ENCODE peak calls at places on chromosomes 4 and X, in nine cellular contexts. E is activated CD8-positive, alpha-beta memory T cell treated with anti-CD3 and anti-CD28 coated beads for 1 hour; D is fibroblast of the conjunctiva; P is spleen; L is NCI-H2227 treated with DMSO at 0.1 percent for 48 hours; I is ascending aorta; N is C1 segment of cervical spinal cord; O is kidney; R is dorsolateral prefrontal cortex. S is an unnamed sample.

GRCh38 chr4:8176547-8177399 is 18.2 kb upstream of the ABLIM2 start:
- DNase-seq in P (peak), O (no peak), D (peak), L (no peak), E (no peak), R (no peak), N (no peak), I (no peak), S (no peak)

GRCh38 chr4:54149323-54149722 is 49.4 kb downstream of the GSX2 start:
- DNase-seq in R (no peak), D (no peak), N (no peak), P (no peak), I (no peak), E (no peak), L (no peak), O (no peak), S (no peak)

GRCh38 chrX:150028692-150029091 is 90.4 kb upstream of the EOLA2 start:
- DNase-seq in L (no peak), R (no peak), N (no peak), O (no peak), E (no peak), I (no peak), D (no peak), P (no peak), S (no peak)

GRCh38 chrX:46953137-46953527 is 40.9 kb downstream of the JADE3 start:
- DNase-seq in I (no peak), E (no peak), O (no peak), N (no peak), P (no peak), L (no peak), D (no peak), R (no peak), S (no peak)

GRCh38 chr4:162683659-162684370 is 482.9 kb downstream of the NAF1 start:
- DNase-seq in O (no peak), N (no peak), I (no peak), P (no peak), D (no peak), L (no peak), R (no peak), E (no peak), S (no peak)

GRCh38 chr4:118076958-118077766 is 42.9 kb downstream of the NDST3 start:
- DNase-seq in I (no peak), O (no peak), E (no peak), D (peak), L (no peak), P (no peak), N (no peak), R (no peak), S (peak)

GRCh38 chrX:20712811-20713210 is 446.1 kb upstream of the RPS6KA3 start:
- DNase-seq in I (no peak), N (no peak), R (no peak), L (no peak), P (no peak), E (no peak), D (no peak), O (no peak), S (no peak)

GRCh38 chr4:1234296-1234695 is 14.6 kb downstream of the CTBP1 start:
- DNase-seq in I (no peak), E (no peak), D (no peak), R (no peak), L (no peak), P (peak), O (peak), N (no peak), S (no peak)

GRCh38 chr4:101835121-101835904 is 44.8 kb downstream of the BANK1 start:
- DNase-seq in D (peak), E (no peak), P (no peak), L (no peak), N (no peak), R (no peak), O (no peak), I (no peak), S (no peak)

GRCh38 chr4:1328267-1329155 is 18.5 kb upstream of the UVSSA start:
- DNase-seq in R (no peak), O (peak), N (no peak), P (peak), L (no peak), I (no peak), D (no peak), E (no peak), S (no peak)

GRCh38 chr4:150826302-150826701 is 188.8 kb downstream of the LRBA start:
- DNase-seq in R (no peak), N (no peak), L (no peak), I (no peak), P (no peak), E (no peak), O (no peak), D (no peak), S (no peak)

GRCh38 chr4:10366628-10367027 is 90.6 kb downstream of the ZNF518B start:
- DNase-seq in O (no peak), E (no peak), D (no peak), P (no peak), N (no peak), L (no peak), I (no peak), R (no peak), S (no peak)

GRCh38 chrX:2629316-2630168 is 61.6 kb upstream of the CD99 start:
- DNase-seq in O (no peak), P (no peak), N (no peak), L (no peak), E (no peak), I (no peak), R (no peak), D (no peak), S (no peak)

GRCh38 chr4:182133033-182133432 is 110.2 kb upstream of the TENM3 start:
- DNase-seq in N (no peak), P (no peak), D (no peak), O (no peak), I (no peak), E (no peak), L (no peak), R (no peak), S (no peak)

GRCh38 chr4:139763668-139764067 is 98.0 kb downstream of the MGST2 start:
- DNase-seq in N (no peak), I (no peak), O (no peak), E (no peak), D (no peak), R (no peak), P (no peak), L (no peak), S (no peak)

GRCh38 chr4:85759392-85759791 is 284.4 kb downstream of the ARHGAP24 start:
- DNase-seq in O (no peak), D (no peak), E (no peak), P (no peak), L (no peak), N (no peak), R (no peak), I (no peak), S (no peak)

GRCh38 chr4:119014658-119015057 is 121.0 kb upstream of the MYOZ2 start:
- DNase-seq in E (no peak), R (no peak), P (no peak), D (no peak), O (no peak), I (no peak), N (no peak), L (peak), S (no peak)

GRCh38 chrX:124530803-124531202 is 184.4 kb downstream of the SH2D1A start:
- DNase-seq in N (no peak), E (no peak), L (no peak), P (no peak), R (no peak), O (no peak), D (no peak), I (no peak), S (no peak)

GRCh38 chr4:124483043-124483906 is 229.3 kb downstream of the ANKRD50 start:
- DNase-seq in E (no peak), D (no peak), I (no peak), O (no peak), L (peak), P (no peak), N (no peak), R (no peak), S (no peak)

GRCh38 chrX:110066488-110067225 is 63.7 kb downstream of the TMEM164 start:
- DNase-seq in E (no peak), O (no peak), I (no peak), R (no peak), D (no peak), N (no peak), L (no peak), P (no peak), S (no peak)

GRCh38 chr4:179625391-179625790 is 2183.2 kb upstream of the AGA start:
- DNase-seq in R (no peak), P (no peak), O (no peak), E (no peak), D (peak), N (no peak), I (no peak), L (no peak), S (no peak)

GRCh38 chrX:44035576-44035975 is 62.4 kb upstream of the NDP start:
- DNase-seq in O (no peak), L (no peak), N (no peak), E (no peak), P (no peak), R (no peak), I (no peak), D (no peak), S (no peak)

GRCh38 chr4:123379392-123379791 is 17.2 kb upstream of the SPRY1 start:
- DNase-seq in R (no peak), L (no peak), D (no peak), O (no peak), E (no peak), P (no peak), N (no peak), I (no peak), S (no peak)

GRCh38 chr4:5050520-5050955 is 742 bp upstream of the STK32B start:
- DNase-seq in P (peak), N (no peak), E (no peak), L (peak), D (peak), R (peak), O (peak), I (peak), S (no peak)

GRCh38 chr4:124913237-124913636 is 200.7 kb upstream of the ANKRD50 start:
- DNase-seq in N (no peak), O (no peak), E (no peak), R (no peak), L (no peak), P (no peak), D (no peak), I (no peak), S (no peak)

GRCh38 chr4:124803641-124804040 is 91.1 kb upstream of the ANKRD50 start:
- DNase-seq in D (no peak), O (no peak), R (no peak), E (no peak), N (no peak), I (no peak), L (no peak), P (no peak), S (no peak)

GRCh38 chr4:176902710-176903323 is 110.1 kb upstream of the VEGFC start:
- DNase-seq in R (no peak), I (no peak), E (no peak), N (no peak), O (no peak), D (peak), L (no peak), P (no peak), S (no peak)

GRCh38 chrX:82912401-82912800 is 595.7 kb upstream of the POU3F4 start:
- DNase-seq in L (no peak), D (no peak), N (no peak), O (no peak), I (no peak), P (no peak), E (no peak), R (no peak), S (no peak)

GRCh38 chrX:48911407-48912182 is at the start of gene SLC35A2:
- DNase-seq in D (no peak), I (peak), E (peak), N (peak), O (peak), L (peak), R (peak), P (peak), S (peak)

GRCh38 chrX:49040376-49040955 is 2.7 kb downstream of the TFE3 start:
- DNase-seq in N (no peak), O (no peak), L (no peak), P (no peak), D (no peak), E (no peak), R (no peak), I (no peak), S (no peak)

GRCh38 chr4:133156096-133156495 is 7.0 kb downstream of the PCDH10 start:
- DNase-seq in N (peak), I (peak), O (peak), E (no peak), P (no peak), L (no peak), D (no peak), R (peak), S (no peak)

GRCh38 chr4:143254479-143255216 is 69.9 kb downstream of the USP38 start:
- DNase-seq in P (no peak), L (no peak), O (no peak), N (no peak), E (no peak), R (no peak), D (no peak), I (no peak), S (no peak)